ENCODE peak calls at places on chromosomes 4 and X, in six cellular contexts. One of them, this sample, is unnamed.

GRCh38 chrX:130079824-130080406 is 30.4 kb downstream of the ELF4 start:
- DNase-seq in HCT116: peak; percentile 26
- DNase-seq in ovary: peak; percentile 65
- DNase-seq in lower leg skin: peak; percentile 93
- DNase-seq in breast epithelium: no peak
- DNase-seq in transverse colon: peak; percentile 67
- DNase-seq in this sample: peak; percentile 61

GRCh38 chrX:151609222-151609621 is 45.7 kb downstream of the PASD1 start:
- DNase-seq in HCT116: no peak
- DNase-seq in ovary: no peak
- DNase-seq in lower leg skin: no peak
- DNase-seq in breast epithelium: no peak
- DNase-seq in transverse colon: no peak
- DNase-seq in this sample: no peak

GRCh38 chrX:78769356-78769755 is 21.8 kb downstream of the LPAR4 start:
- DNase-seq in HCT116: no peak
- DNase-seq in ovary: no peak
- DNase-seq in lower leg skin: no peak
- DNase-seq in breast epithelium: no peak
- DNase-seq in transverse colon: no peak
- DNase-seq in this sample: no peak

GRCh38 chrX:121103381-121103780 is 56.0 kb downstream of the GLUD2 start:
- DNase-seq in HCT116: no peak
- DNase-seq in ovary: no peak
- DNase-seq in lower leg skin: no peak
- DNase-seq in breast epithelium: no peak
- DNase-seq in transverse colon: no peak
- DNase-seq in this sample: no peak

GRCh38 chrX:48083706-48084105 is 12.3 kb upstream of the ZNF630 start:
- DNase-seq in HCT116: no peak
- DNase-seq in ovary: no peak
- DNase-seq in lower leg skin: no peak
- DNase-seq in breast epithelium: no peak
- DNase-seq in transverse colon: no peak
- DNase-seq in this sample: no peak

GRCh38 chr4:73764513-73764912 is 24.1 kb downstream of the CXCL8 start:
- DNase-seq in HCT116: no peak
- DNase-seq in ovary: no peak
- DNase-seq in lower leg skin: no peak
- DNase-seq in breast epithelium: no peak
- DNase-seq in transverse colon: no peak
- DNase-seq in this sample: no peak

GRCh38 chrX:2325076-2325784 is 175.5 kb downstream of the DHRSX start:
- DNase-seq in HCT116: no peak
- DNase-seq in ovary: peak; percentile 85
- DNase-seq in lower leg skin: peak; percentile 91
- DNase-seq in breast epithelium: peak; percentile 56
- DNase-seq in transverse colon: peak; percentile 78
- DNase-seq in this sample: no peak

GRCh38 chrX:22541926-22542325 is 269.2 kb downstream of the CBLL2 start:
- DNase-seq in HCT116: no peak
- DNase-seq in ovary: no peak
- DNase-seq in lower leg skin: no peak
- DNase-seq in breast epithelium: no peak
- DNase-seq in transverse colon: no peak
- DNase-seq in this sample: no peak

GRCh38 chrX:46547857-46548256 is 2.6 kb upstream of the ZNF674 start:
- DNase-seq in HCT116: peak; percentile 28
- DNase-seq in ovary: no peak
- DNase-seq in lower leg skin: no peak
- DNase-seq in breast epithelium: no peak
- DNase-seq in transverse colon: no peak
- DNase-seq in this sample: no peak

GRCh38 chr4:87375719-87376291 is 15.2 kb downstream of the HSD17B11 start:
- DNase-seq in HCT116: peak; percentile 22
- DNase-seq in ovary: no peak
- DNase-seq in lower leg skin: no peak
- DNase-seq in breast epithelium: no peak
- DNase-seq in transverse colon: no peak
- DNase-seq in this sample: peak; percentile 78

GRCh38 chr4:119739796-119740195 is 111.2 kb upstream of the PDE5A start:
- DNase-seq in HCT116: no peak
- DNase-seq in ovary: no peak
- DNase-seq in lower leg skin: no peak
- DNase-seq in breast epithelium: no peak
- DNase-seq in transverse colon: no peak
- DNase-seq in this sample: no peak

GRCh38 chrX:39613997-39614679 is 483.6 kb downstream of the BCOR start:
- DNase-seq in HCT116: no peak
- DNase-seq in ovary: no peak
- DNase-seq in lower leg skin: no peak
- DNase-seq in breast epithelium: no peak
- DNase-seq in transverse colon: peak; percentile 19
- DNase-seq in this sample: no peak

GRCh38 chrX:87516716-87517115 is 886 bp upstream of the KLHL4 start:
- DNase-seq in HCT116: no peak
- DNase-seq in ovary: no peak
- DNase-seq in lower leg skin: no peak
- DNase-seq in breast epithelium: no peak
- DNase-seq in transverse colon: no peak
- DNase-seq in this sample: no peak

GRCh38 chrX:36867143-36867542 is 141.0 kb upstream of the FAM47C start:
- DNase-seq in HCT116: no peak
- DNase-seq in ovary: no peak
- DNase-seq in lower leg skin: no peak
- DNase-seq in breast epithelium: no peak
- DNase-seq in transverse colon: no peak
- DNase-seq in this sample: peak; percentile 44

DNA sequence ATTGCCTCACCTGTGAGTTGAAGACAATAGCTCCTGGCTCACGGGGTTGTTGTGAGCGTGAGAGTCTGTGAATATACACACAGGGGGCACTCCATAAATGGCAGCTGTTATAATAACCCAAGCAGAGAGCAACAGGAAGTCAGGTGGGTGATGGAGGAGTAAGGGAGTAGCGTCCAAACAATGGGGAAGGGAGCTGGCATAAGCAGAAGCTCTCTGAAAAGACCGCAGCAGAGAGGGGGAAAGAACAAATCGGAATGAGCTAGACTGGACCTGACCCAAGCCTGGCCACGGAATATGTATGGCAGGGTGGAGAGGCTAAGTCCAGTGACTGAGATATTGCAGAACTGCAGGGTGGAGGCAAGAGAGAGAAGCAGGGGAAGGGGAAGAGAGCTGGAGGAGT is 6.6 kb upstream of the GJB1 start:
- DNase-seq in HCT116: no peak
- DNase-seq in ovary: no peak
- DNase-seq in lower leg skin: no peak
- DNase-seq in breast epithelium: no peak
- DNase-seq in transverse colon: peak; percentile 17
- DNase-seq in this sample: no peak
- TF ChIP-seq POLR2A in HCT116: no peak
- TF ChIP-seq POLR2A in ovary: no peak
- TF ChIP-seq POLR2A in lower leg skin: no peak
- TF ChIP-seq POLR2A in breast epithelium: no peak
- TF ChIP-seq POLR2A in transverse colon: no peak
- TF ChIP-seq POLR2A in this sample: no peak

GRCh38 chr4:24793219-24794005 is 2.0 kb upstream of the SOD3 start:
- DNase-seq in HCT116: peak; percentile 8
- DNase-seq in ovary: no peak
- DNase-seq in lower leg skin: no peak
- DNase-seq in breast epithelium: no peak
- DNase-seq in transverse colon: no peak
- DNase-seq in this sample: no peak

GRCh38 chr4:24794111-24794860 is 1.1 kb upstream of the SOD3 start:
- DNase-seq in HCT116: no peak
- DNase-seq in ovary: no peak
- DNase-seq in lower leg skin: no peak
- DNase-seq in breast epithelium: no peak
- DNase-seq in transverse colon: peak; percentile 17
- DNase-seq in this sample: no peak

GRCh38 chr4:24795666-24796381 is 451 bp downstream of the SOD3 start:
- DNase-seq in HCT116: no peak
- DNase-seq in ovary: no peak
- DNase-seq in lower leg skin: no peak
- DNase-seq in breast epithelium: no peak
- DNase-seq in transverse colon: no peak
- DNase-seq in this sample: peak; percentile 35

GRCh38 chr4:24796632-24797031 is 1.3 kb downstream of the SOD3 start:
- DNase-seq in HCT116: no peak
- DNase-seq in ovary: no peak
- DNase-seq in lower leg skin: no peak
- DNase-seq in breast epithelium: no peak
- DNase-seq in transverse colon: no peak
- DNase-seq in this sample: no peak

DNA sequence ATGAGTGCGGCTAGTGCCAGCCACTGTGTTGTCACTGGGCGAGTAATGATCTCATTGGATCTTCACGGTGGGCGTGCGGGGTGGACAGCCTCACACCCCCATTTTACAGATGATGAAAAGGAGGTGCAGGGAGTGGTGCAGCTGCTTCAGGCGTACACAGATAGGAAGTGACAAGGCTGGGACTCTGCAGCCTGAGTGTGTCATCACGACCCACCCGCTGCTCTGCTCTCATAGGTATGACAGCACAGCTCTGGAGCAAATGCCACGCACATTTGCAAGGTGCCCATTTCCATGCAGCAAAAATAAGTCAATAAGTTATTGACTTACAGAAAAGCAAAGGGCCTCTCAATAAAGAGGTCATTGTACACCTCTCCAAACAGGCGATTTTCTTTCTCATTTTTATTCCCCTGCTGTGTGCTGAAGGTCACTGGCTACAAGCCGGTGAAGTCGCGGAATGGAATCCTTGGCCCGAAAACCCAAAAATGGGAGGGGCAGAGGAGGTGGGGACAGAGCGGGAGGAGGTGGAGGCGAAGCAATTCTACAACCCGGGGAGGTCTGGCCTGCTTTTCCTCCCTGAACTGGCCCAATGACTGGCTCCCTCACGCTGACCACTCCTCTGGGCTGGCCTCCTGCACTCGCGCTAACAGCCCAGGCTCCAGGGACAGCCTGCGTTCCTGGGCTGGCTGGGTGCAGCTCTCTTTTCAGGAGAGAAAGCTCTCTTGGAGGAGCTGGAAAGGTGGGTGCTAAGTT is at the start of gene SOD3:
- DNase-seq in HCT116: no peak
- DNase-seq in ovary: peak; percentile 69
- DNase-seq in lower leg skin: peak; percentile 95
- DNase-seq in breast epithelium: no peak
- DNase-seq in transverse colon: peak; percentile 82
- DNase-seq in this sample: peak; percentile 59
- TF ChIP-seq POLR2A in HCT116: no peak
- TF ChIP-seq POLR2A in ovary: peak; percentile 42
- TF ChIP-seq POLR2A in lower leg skin: no peak
- TF ChIP-seq POLR2A in breast epithelium: no peak
- TF ChIP-seq POLR2A in transverse colon: peak; percentile 72
- TF ChIP-seq POLR2A in this sample: no peak

DNA sequence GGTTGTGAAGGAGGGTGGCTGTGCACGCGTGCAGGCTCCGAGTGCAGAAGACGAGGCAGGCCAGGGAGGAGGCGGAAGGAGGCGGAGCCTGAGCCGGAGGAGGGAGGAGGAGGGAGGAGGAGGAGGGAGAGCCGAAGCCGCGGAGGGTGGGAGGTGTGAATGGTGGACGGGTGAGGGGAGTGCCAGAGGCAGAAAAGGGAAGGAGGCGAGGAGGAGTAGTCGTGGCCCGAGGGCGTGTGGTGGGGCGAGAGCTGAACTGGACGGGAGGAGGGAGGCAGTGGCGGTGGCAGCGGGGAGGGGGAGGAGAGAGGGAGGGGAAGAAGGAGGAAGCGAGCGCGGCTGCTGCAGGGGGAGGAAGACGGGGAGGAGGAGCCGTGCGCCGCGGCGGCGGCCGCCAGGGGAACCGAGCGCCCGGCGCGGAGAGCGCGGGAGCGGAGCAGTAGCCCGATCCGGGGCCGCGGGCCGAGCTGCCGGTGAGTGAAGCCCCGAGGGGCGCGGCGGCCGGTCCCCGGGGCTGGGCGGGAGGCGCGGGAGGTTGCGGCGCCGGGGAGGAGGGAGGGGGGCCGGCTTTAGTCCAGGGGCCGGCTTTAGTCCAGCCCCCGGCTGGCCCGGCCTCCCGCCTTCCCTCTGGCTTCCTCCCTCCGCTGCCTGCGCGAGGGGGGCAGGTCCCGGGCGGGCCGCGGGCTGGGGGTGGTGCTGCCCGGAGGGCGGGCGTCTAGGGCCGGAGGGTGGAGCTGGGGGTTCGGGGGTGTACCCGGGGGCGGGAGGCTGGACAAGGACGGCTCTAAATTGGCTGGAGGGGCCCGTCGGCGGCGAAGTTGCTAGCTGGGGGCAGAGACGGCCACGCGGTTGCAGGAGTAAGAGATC is at the start of gene TMEM164:
- DNase-seq in HCT116: peak; percentile 56
- DNase-seq in ovary: peak; percentile 85
- DNase-seq in lower leg skin: peak; percentile 96
- DNase-seq in breast epithelium: peak; percentile 74
- DNase-seq in transverse colon: peak; percentile 87
- DNase-seq in this sample: peak; percentile 92
- TF ChIP-seq POLR2A in HCT116: no peak
- TF ChIP-seq POLR2A in ovary: no peak
- TF ChIP-seq POLR2A in lower leg skin: no peak
- TF ChIP-seq POLR2A in breast epithelium: no peak
- TF ChIP-seq POLR2A in transverse colon: peak; percentile 44
- TF ChIP-seq POLR2A in this sample: peak; percentile 17

GRCh38 chr4:137531951-137532868 is at the start of gene PCDH18:
- DNase-seq in HCT116: no peak
- DNase-seq in ovary: peak; percentile 93
- DNase-seq in lower leg skin: peak; percentile 97
- DNase-seq in breast epithelium: peak; percentile 64
- DNase-seq in transverse colon: peak; percentile 74
- DNase-seq in this sample: no peak
- TF ChIP-seq POLR2A in HCT116: no peak
- TF ChIP-seq POLR2A in ovary: peak; percentile 65
- TF ChIP-seq POLR2A in lower leg skin: no peak
- TF ChIP-seq POLR2A in breast epithelium: no peak
- TF ChIP-seq POLR2A in transverse colon: peak; percentile 57
- TF ChIP-seq POLR2A in this sample: no peak